ENCODE peak calls at places on chromosomes 4 and X, in six cellular contexts. F is cardiac muscle cell, U is midbrain, Q is cerebellum, W is iris pigment epithelial cell, Z is mucosa of descending colon. J is an unnamed sample.

GRCh38 chr4:10296730-10297129 is 160.5 kb downstream of the ZNF518B start:
- DNase-seq in F (peak; percentile 8), W (no peak), Q (no peak), U (peak; percentile 92), Z (no peak), J (no peak)

GRCh38 chr4:57655342-57655741 is 545.2 kb upstream of the IGFBP7 start:
- DNase-seq in Q (no peak), Z (no peak), F (no peak), U (no peak), W (no peak), J (no peak)

GRCh38 chrX:2712890-2713860 is 22.1 kb downstream of the CD99 start:
- DNase-seq in Q (no peak), F (no peak), Z (no peak), U (no peak), W (no peak), J (no peak)

GRCh38 chr4:3411676-3412075 is 30.1 kb upstream of the HGFAC start:
- DNase-seq in F (no peak), U (no peak), Z (no peak), Q (no peak), W (no peak), J (peak; percentile 9)

GRCh38 chr4:168150651-168151050 is 58.3 kb downstream of the ANXA10 start:
- DNase-seq in U (no peak), Z (no peak), F (no peak), Q (no peak), W (peak; percentile 56), J (no peak)

GRCh38 chr4:138310991-138311390 is 68.8 kb upstream of the SLC7A11 start:
- DNase-seq in Z (no peak), Q (no peak), F (no peak), U (no peak), W (peak; percentile 84), J (no peak)

GRCh38 chr4:157290622-157291021 is 70.1 kb downstream of the GRIA2 start:
- DNase-seq in Q (no peak), Z (no peak), U (no peak), F (no peak), W (no peak), J (no peak)

GRCh38 chr4:39169426-39169825 is 12.9 kb upstream of the WDR19 start:
- DNase-seq in F (no peak), U (no peak), W (peak; percentile 9), Z (no peak), Q (no peak), J (no peak)

GRCh38 chrX:4572652-4573051 is 859.2 kb upstream of the PRKX start:
- DNase-seq in F (no peak), W (no peak), U (peak; percentile 0), Q (no peak), Z (no peak), J (no peak)

GRCh38 chrX:13151806-13152510 is 107.5 kb upstream of the FAM9C start:
- DNase-seq in U (no peak), F (no peak), Q (no peak), Z (no peak), W (no peak), J (no peak)

GRCh38 chr4:78692815-78693156 is 83.4 kb upstream of the BMP2K start:
- DNase-seq in Z (no peak), Q (no peak), U (peak; percentile 35), F (no peak), W (no peak), J (no peak)

GRCh38 chr4:115972967-115973366 is 859.5 kb upstream of the NDST4 start:
- DNase-seq in Z (no peak), Q (no peak), W (no peak), F (no peak), U (no peak), J (no peak)

GRCh38 chrX:133985164-133986007 is at the start of gene GPC3:
- DNase-seq in U (no peak), W (peak; percentile 27), F (peak; percentile 92), Z (peak; percentile 53), Q (no peak), J (no peak)

GRCh38 chr4:183962413-183962812 is 57.3 kb downstream of the STOX2 start:
- DNase-seq in F (no peak), U (no peak), Q (no peak), Z (no peak), W (no peak), J (no peak)

GRCh38 chrX:46574337-46574940 is 874 bp downstream of the CHST7 start:
- DNase-seq in W (peak; percentile 18), Q (no peak), Z (peak; percentile 64), U (no peak), F (no peak), J (no peak)

GRCh38 chr4:55249476-55249875 is 96.6 kb upstream of the SRD5A3 start:
- DNase-seq in W (no peak), Q (no peak), Z (no peak), U (no peak), F (no peak), J (no peak)

GRCh38 chr4:8848507-8849265 is 23.0 kb downstream of the HMX1 start:
- DNase-seq in W (no peak), U (no peak), F (no peak), Z (peak; percentile 9), Q (no peak), J (no peak)

GRCh38 chr4:159735281-159736207 is 632.7 kb downstream of the RAPGEF2 start:
- DNase-seq in Z (no peak), F (no peak), W (no peak), Q (no peak), U (no peak), J (no peak)

GRCh38 chr4:164441131-164441530 is 312.8 kb upstream of the SMIM31 start:
- DNase-seq in Q (no peak), F (no peak), Z (no peak), U (no peak), W (no peak), J (no peak)

J was measured in tibial nerve.